ENCODE peak calls at places on chromosomes 16 and 17, in six cellular contexts. S is neural progenitor cell, L is GM23338, F is mammary epithelial cell, B is hepatocyte, Q is PC-3. Z is an unnamed sample.
A peak's percentile ranks its signal among the peaks of the same experiment; 100 is the strongest.

GRCh38 chr16:19833581-19833980 is 51.1 kb downstream of the GPRC5B start:
- DNase-seq in B (no peak), L (no peak), F (peak; percentile 45), S (no peak), Q (no peak), Z (no peak)

GRCh38 chr17:46887717-46888116 is 35.2 kb upstream of the GOSR2 start:
- DNase-seq in B (no peak), F (no peak), S (no peak), L (no peak), Q (no peak), Z (no peak)

GRCh38 chr16:79437764-79438728 is 162.5 kb downstream of the MAF start:
- DNase-seq in L (peak; percentile 44), F (no peak), B (peak; percentile 30), Q (no peak), S (peak; percentile 71), Z (no peak)

GRCh38 chr17:78383725-78384471 is 5.4 kb downstream of the PGS1 start:
- DNase-seq in Q (peak; percentile 42), L (no peak), B (peak; percentile 74), S (no peak), F (peak; percentile 97), Z (peak; percentile 26)

GRCh38 chr16:19769239-19769638 is 51.2 kb downstream of the IQCK start:
- DNase-seq in Q (no peak), B (no peak), S (no peak), F (no peak), L (no peak), Z (no peak)

GRCh38 chr17:64212122-64212521 is 50.9 kb downstream of the TEX2 start:
- DNase-seq in F (no peak), B (no peak), L (no peak), S (no peak), Q (no peak), Z (no peak)

GRCh38 chr17:63516910-63517824 is 6.0 kb upstream of the KCNH6 start:
- DNase-seq in L (no peak), S (no peak), F (peak; percentile 88), Q (peak; percentile 89), B (no peak), Z (no peak)

GRCh38 chr17:1087381-1088241 is 90.7 kb downstream of the TIMM22 start:
- DNase-seq in Q (peak; percentile 79), S (peak; percentile 59), F (peak; percentile 77), B (peak; percentile 67), L (peak; percentile 87), Z (peak; percentile 21)

GRCh38 chr16:68993885-68994284 is 111.6 kb upstream of the HAS3 start:
- DNase-seq in B (peak; percentile 23), L (no peak), F (peak; percentile 84), S (no peak), Q (peak; percentile 87), Z (no peak)

GRCh38 chr17:50051082-50051576 is 4.8 kb upstream of the ITGA3 start:
- DNase-seq in F (peak; percentile 93), L (no peak), S (no peak), Q (peak; percentile 100), B (peak; percentile 70), Z (no peak)

GRCh38 chr17:79721993-79722671 is 8.6 kb upstream of the ENPP7 start:
- DNase-seq in Q (peak; percentile 67), L (peak; percentile 81), F (no peak), B (no peak), S (peak; percentile 67), Z (peak; percentile 35)

GRCh38 chr17:75088465-75088895 is 726 bp downstream of the SLC16A5 start:
- DNase-seq in Q (no peak), L (no peak), S (peak; percentile 33), F (no peak), B (peak; percentile 45), Z (no peak)

GRCh38 chr17:16381496-16381820 is 567 bp downstream of the UBB start:
- DNase-seq in B (no peak), Q (no peak), L (no peak), F (peak; percentile 30), S (no peak), Z (no peak)

GRCh38 chr17:42362245-42362961 is 25.8 kb downstream of the STAT3 start:
- DNase-seq in Q (no peak), L (no peak), B (no peak), S (no peak), F (no peak), Z (no peak)

GRCh38 chr16:48540222-48540900 is 69.6 kb downstream of the N4BP1 start:
- DNase-seq in S (no peak), Q (no peak), F (no peak), B (no peak), L (no peak), Z (no peak)

GRCh38 chr16:80197790-80198201 is 343.0 kb upstream of the DYNLRB2 start:
- DNase-seq in F (peak; percentile 93), B (no peak), Q (peak; percentile 37), S (no peak), L (no peak), Z (no peak)

GRCh38 chr17:65797809-65798208 is 236.4 kb upstream of the AXIN2 start:
- DNase-seq in Q (peak; percentile 12), S (peak; percentile 74), L (peak; percentile 86), F (no peak), B (no peak), Z (peak; percentile 16)
- H3K36me3 ChIP-seq in Q (no peaks in the 10 kb centered on the region), S (no peaks in the 10 kb centered on the region), L (no peaks in the 10 kb centered on the region), F (no peaks in the 10 kb centered on the region), B (no peaks in the 10 kb centered on the region), Z (no peaks in the 10 kb centered on the region)

GRCh38 chr17:83080641-83081560 is 1.5 kb downstream of the METRNL start:
- DNase-seq in Q (no peak), S (peak; percentile 56), F (no peak), B (peak; percentile 77), L (peak; percentile 38), Z (peak; percentile 62)

GRCh38 chr17:83079766-83080616 is 582 bp downstream of the METRNL start:
- DNase-seq in B (peak; percentile 60), L (no peak), S (peak; percentile 66), F (no peak), Q (no peak), Z (peak; percentile 41)

GRCh38 chr17:83082899-83083367 is 3.5 kb downstream of the METRNL start:
- DNase-seq in B (no peak), L (no peak), F (no peak), Q (no peak), S (no peak), Z (no peak)

GRCh38 chr17:83082435-83082834 is 3.0 kb downstream of the METRNL start:
- DNase-seq in L (no peak), Q (no peak), S (no peak), F (no peak), B (no peak), Z (peak; percentile 37)

DNA sequence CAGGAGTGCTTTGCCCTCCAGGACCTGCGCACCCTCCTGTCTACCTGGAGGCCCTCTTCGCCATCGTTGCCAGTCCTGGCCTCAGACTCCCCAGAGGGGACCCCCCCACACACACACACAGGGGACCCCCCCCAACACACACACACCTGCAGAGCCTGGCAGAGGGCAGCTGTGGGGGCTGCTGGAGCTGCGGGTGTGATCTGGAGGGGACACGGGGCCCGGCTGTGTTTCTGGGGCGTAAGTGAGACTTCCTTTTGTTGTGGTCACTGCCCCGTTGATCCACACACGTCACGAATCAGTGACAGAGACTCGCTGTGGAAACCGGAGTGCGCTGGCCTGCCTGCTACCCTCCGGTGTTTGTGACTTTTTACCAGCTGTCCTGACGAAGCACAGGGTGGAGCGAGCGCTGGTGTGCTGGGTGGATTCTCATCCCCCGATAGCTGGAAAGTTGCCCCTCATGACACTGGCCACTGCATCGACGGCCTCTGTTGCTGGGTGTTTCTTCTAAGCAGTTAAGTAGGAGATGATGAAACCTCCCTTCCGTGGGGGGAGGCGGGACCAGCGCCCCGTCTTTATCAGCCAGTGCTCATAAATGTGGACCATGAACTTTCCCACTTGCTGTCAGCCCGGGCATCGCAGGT is 2.3 kb downstream of the METRNL start:
- DNase-seq in Q (no peak), F (no peak), B (peak; percentile 86), L (no peak), S (no peak), Z (no peak)
- H3K4me2 ChIP-seq in Q (peak overlapping the region; percentile 75), F (no peak overlapping the region), B (peak overlapping the region; percentile 98), L (peak overlapping the region; percentile 83), S (peak overlapping the region; percentile 85), Z (peak overlapping the region; percentile 82)

GRCh38 chr16:30371248-30371816 is 1.0 kb upstream of the TBC1D10B start:
- DNase-seq in S (no peak), L (peak; percentile 27), F (no peak), B (no peak), Q (no peak), Z (no peak)

GRCh38 chr16:30370444-30371247 is at the start of gene TBC1D10B:
- DNase-seq in B (peak; percentile 99), F (peak; percentile 100), Q (peak; percentile 99), S (peak; percentile 100), L (peak; percentile 100), Z (peak; percentile 100)

GRCh38 chr16:30369091-30369937 is 980 bp downstream of the TBC1D10B start:
- DNase-seq in L (peak; percentile 29), B (peak; percentile 39), F (peak; percentile 5), Q (peak; percentile 8), S (peak; percentile 73), Z (no peak)

GRCh38 chr16:30368792-30369090 is 1.6 kb downstream of the TBC1D10B start:
- DNase-seq in B (no peak), S (no peak), F (no peak), L (no peak), Q (no peak), Z (no peak)

GRCh38 chr16:30369938-30370443 is 303 bp downstream of the TBC1D10B start:
- DNase-seq in F (no peak), Q (no peak), S (no peak), B (no peak), L (no peak), Z (no peak)
- TF ChIP-seq CTCF in F (no peak), Q (no peak), S (peak; percentile 32), B (no peak), L (no peak), Z (peak; percentile 22)

GRCh38 chr16:84054271-84054670 is 11.7 kb upstream of the SLC38A8 start:
- DNase-seq in B (no peak), F (no peak), L (no peak), S (no peak), Q (no peak), Z (no peak)
- H3K36me3 ChIP-seq in B (no peaks in the 10 kb centered on the region), F (peaks cover 2% of the 10 kb centered on the region), L (no peaks in the 10 kb centered on the region), S (no peaks in the 10 kb centered on the region), Q (peaks cover 5% of the 10 kb centered on the region), Z (peaks cover 64% of the 10 kb centered on the region)

Z was measured in OCI-LY7.